ENCODE peak calls at places on chromosomes 4 and X, in seven cellular contexts. C is ovary, W is astrocyte of the spinal cord, I is cardiac muscle cell, D is osteoblast, J is lung, K is esophagus muscularis mucosa. X is an unnamed sample.

GRCh38 chrX:20988118-20988517 is 386.1 kb upstream of the CNKSR2 start:
- DNase-seq in C (no peak), W (peak), I (peak), D (peak), J (no peak), K (no peak), X (no peak)

GRCh38 chrX:130321550-130321949 is 18.2 kb upstream of the SLC25A14 start:
- DNase-seq in C (no peak), W (no peak), I (no peak), D (no peak), J (no peak), K (no peak), X (no peak)

GRCh38 chrX:103453655-103454054 is 65.6 kb downstream of the RAB40A start:
- DNase-seq in C (no peak), W (peak), I (peak), D (no peak), J (no peak), K (no peak), X (no peak)

GRCh38 chrX:79366888-79367749 is at the start of gene ITM2A:
- DNase-seq in C (peak), W (no peak), I (peak), D (no peak), J (no peak), K (no peak), X (peak)

GRCh38 chr4:89308161-89308500 is 531 bp upstream of the GPRIN3 start:
- DNase-seq in C (no peak), W (no peak), I (no peak), D (peak), J (no peak), K (no peak), X (no peak)

GRCh38 chr4:3073158-3074077 is 920 bp downstream of the HTT-AS start:
- DNase-seq in C (peak), W (no peak), I (no peak), D (peak), J (peak), K (no peak), X (no peak)

GRCh38 chr4:102575369-102576129 is 74.4 kb downstream of the NFKB1 start:
- DNase-seq in C (no peak), W (peak), I (no peak), D (no peak), J (no peak), K (no peak), X (no peak)

GRCh38 chr4:30429813-30430466 is 290.2 kb upstream of the PCDH7 start:
- DNase-seq in C (no peak), W (peak), I (peak), D (no peak), J (no peak), K (no peak), X (no peak)

GRCh38 chrX:41127476-41128192 is 42.4 kb downstream of the USP9X start:
- DNase-seq in C (no peak), W (no peak), I (no peak), D (no peak), J (no peak), K (no peak), X (no peak)

GRCh38 chrX:53458082-53458481 is 23.9 kb upstream of the HSD17B10 start:
- DNase-seq in C (no peak), W (no peak), I (peak), D (no peak), J (no peak), K (no peak), X (no peak)

GRCh38 chr4:165922747-165923146 is 49.7 kb downstream of the TLL1 start:
- DNase-seq in C (no peak), W (no peak), I (no peak), D (no peak), J (no peak), K (no peak), X (no peak)

GRCh38 chr4:1246901-1247810 is 1.8 kb downstream of the CTBP1 start:
- DNase-seq in C (peak), W (no peak), I (no peak), D (peak), J (no peak), K (no peak), X (peak)

GRCh38 chr4:153488006-153488718 is 22.0 kb downstream of the TMEM131L start:
- DNase-seq in C (no peak), W (no peak), I (peak), D (no peak), J (peak), K (peak), X (no peak)

GRCh38 chrX:16444353-16444752 is 205.6 kb upstream of the S100G start:
- DNase-seq in C (no peak), W (peak), I (no peak), D (peak), J (no peak), K (no peak), X (peak)

GRCh38 chrX:154721155-154721554 is 29.7 kb downstream of the GAB3 start:
- DNase-seq in C (no peak), W (no peak), I (no peak), D (no peak), J (no peak), K (no peak), X (no peak)

GRCh38 chr4:7815562-7815961 is 124.1 kb downstream of the AFAP1 start:
- DNase-seq in C (no peak), W (peak), I (peak), D (peak), J (no peak), K (no peak), X (peak)

GRCh38 chr4:13364178-13364577 is 120.0 kb downstream of the RAB28 start:
- DNase-seq in C (no peak), W (no peak), I (no peak), D (no peak), J (no peak), K (no peak), X (no peak)

GRCh38 chr4:106063009-106063408 is 167.7 kb downstream of the NPNT start:
- DNase-seq in C (no peak), W (peak), I (peak), D (no peak), J (no peak), K (no peak), X (no peak)

GRCh38 chr4:14446311-14446710 is 556.0 kb upstream of the CPEB2 start:
- DNase-seq in C (no peak), W (peak), I (peak), D (no peak), J (no peak), K (no peak), X (no peak)

GRCh38 chr4:123444298-123444731 is 47.7 kb downstream of the SPRY1 start:
- DNase-seq in C (no peak), W (no peak), I (peak), D (no peak), J (peak), K (no peak), X (peak)

GRCh38 chrX:123267220-123267619 is 83.1 kb downstream of the GRIA3 start:
- DNase-seq in C (no peak), W (peak), I (peak), D (no peak), J (no peak), K (no peak), X (no peak)

GRCh38 chrX:3550160-3550765 is 163.2 kb downstream of the PRKX start:
- DNase-seq in C (no peak), W (no peak), I (peak), D (no peak), J (no peak), K (no peak), X (no peak)

GRCh38 chrX:124557976-124558375 is 211.6 kb downstream of the SH2D1A start:
- DNase-seq in C (no peak), W (no peak), I (no peak), D (no peak), J (no peak), K (no peak), X (no peak)

GRCh38 chrX:124239911-124240310 is 92.5 kb upstream of the TEX13D start:
- DNase-seq in C (no peak), W (no peak), I (no peak), D (no peak), J (no peak), K (no peak), X (no peak)

GRCh38 chr4:86791126-86791525 is 58.1 kb downstream of the SLC10A6 start:
- DNase-seq in C (no peak), W (no peak), I (no peak), D (no peak), J (no peak), K (no peak), X (no peak)

GRCh38 chr4:48112017-48112667 is 21.9 kb downstream of the TXK start:
- DNase-seq in C (no peak), W (peak), I (no peak), D (peak), J (no peak), K (no peak), X (no peak)

GRCh38 chrX:112636951-112637541 is 42.7 kb downstream of the LHFPL1 start:
- DNase-seq in C (no peak), W (peak), I (peak), D (no peak), J (no peak), K (no peak), X (no peak)

GRCh38 chr4:92241094-92241493 is 62.7 kb upstream of the GRID2 start:
- DNase-seq in C (no peak), W (no peak), I (no peak), D (no peak), J (no peak), K (no peak), X (no peak)

GRCh38 chr4:108072300-108072699 is 82.6 kb downstream of the HADH start:
- DNase-seq in C (no peak), W (no peak), I (no peak), D (no peak), J (no peak), K (no peak), X (no peak)

GRCh38 chrX:11073411-11073810 is 37.7 kb upstream of the HCCS start:
- DNase-seq in C (no peak), W (no peak), I (no peak), D (no peak), J (no peak), K (no peak), X (no peak)

GRCh38 chrX:151633157-151633556 is 62.1 kb upstream of the PRRG3 start:
- DNase-seq in C (no peak), W (no peak), I (no peak), D (no peak), J (no peak), K (no peak), X (no peak)

GRCh38 chr4:168708108-168708507 is 211.3 kb downstream of the PALLD start:
- DNase-seq in C (no peak), W (peak), I (no peak), D (no peak), J (no peak), K (no peak), X (no peak)

GRCh38 chr4:2843909-2844584 is 403 bp downstream of the ADD1 start:
- DNase-seq in C (peak), W (peak), I (peak), D (peak), J (peak), K (peak), X (peak)

GRCh38 chr4:169377367-169377766 is 106.6 kb upstream of the SH3RF1 start:
- DNase-seq in C (no peak), W (no peak), I (no peak), D (no peak), J (no peak), K (no peak), X (no peak)

GRCh38 chr4:90183254-90183653 is 56.1 kb downstream of the CCSER1 start:
- DNase-seq in C (no peak), W (no peak), I (no peak), D (no peak), J (no peak), K (no peak), X (no peak)

GRCh38 chrX:43962636-43963035 is 10.6 kb downstream of the NDP start:
- DNase-seq in C (no peak), W (no peak), I (no peak), D (no peak), J (no peak), K (no peak), X (no peak)

GRCh38 chrX:43963726-43964125 is 9.5 kb downstream of the NDP start:
- DNase-seq in C (peak), W (no peak), I (no peak), D (no peak), J (no peak), K (no peak), X (no peak)

GRCh38 chrX:43964936-43965335 is 8.3 kb downstream of the NDP start:
- DNase-seq in C (no peak), W (no peak), I (no peak), D (no peak), J (no peak), K (no peak), X (no peak)

GRCh38 chrX:43958529-43958928 is 14.7 kb downstream of the NDP start:
- DNase-seq in C (no peak), W (peak), I (peak), D (peak), J (no peak), K (no peak), X (no peak)

GRCh38 chrX:43961699-43962098 is 11.5 kb downstream of the NDP start:
- DNase-seq in C (no peak), W (no peak), I (no peak), D (no peak), J (no peak), K (no peak), X (no peak)
- TF ChIP-seq CTCF in C (no peak), W (peak), I (no peak), D (peak), J (no peak), K (no peak), X (peak)

GRCh38 chr4:16267639-16268038 is 41.4 kb upstream of the TAPT1 start:
- DNase-seq in C (no peak), W (no peak), I (no peak), D (no peak), J (peak), K (no peak), X (no peak)

GRCh38 chr4:16265820-16266219 is 39.5 kb upstream of the TAPT1 start:
- DNase-seq in C (no peak), W (no peak), I (no peak), D (no peak), J (peak), K (no peak), X (no peak)

GRCh38 chr4:16269742-16270522 is 43.7 kb upstream of the TAPT1 start:
- DNase-seq in C (no peak), W (peak), I (peak), D (peak), J (no peak), K (no peak), X (no peak)

GRCh38 chr4:16268290-16268689 is 42.0 kb upstream of the TAPT1 start:
- DNase-seq in C (no peak), W (no peak), I (no peak), D (no peak), J (no peak), K (no peak), X (no peak)

DNA sequence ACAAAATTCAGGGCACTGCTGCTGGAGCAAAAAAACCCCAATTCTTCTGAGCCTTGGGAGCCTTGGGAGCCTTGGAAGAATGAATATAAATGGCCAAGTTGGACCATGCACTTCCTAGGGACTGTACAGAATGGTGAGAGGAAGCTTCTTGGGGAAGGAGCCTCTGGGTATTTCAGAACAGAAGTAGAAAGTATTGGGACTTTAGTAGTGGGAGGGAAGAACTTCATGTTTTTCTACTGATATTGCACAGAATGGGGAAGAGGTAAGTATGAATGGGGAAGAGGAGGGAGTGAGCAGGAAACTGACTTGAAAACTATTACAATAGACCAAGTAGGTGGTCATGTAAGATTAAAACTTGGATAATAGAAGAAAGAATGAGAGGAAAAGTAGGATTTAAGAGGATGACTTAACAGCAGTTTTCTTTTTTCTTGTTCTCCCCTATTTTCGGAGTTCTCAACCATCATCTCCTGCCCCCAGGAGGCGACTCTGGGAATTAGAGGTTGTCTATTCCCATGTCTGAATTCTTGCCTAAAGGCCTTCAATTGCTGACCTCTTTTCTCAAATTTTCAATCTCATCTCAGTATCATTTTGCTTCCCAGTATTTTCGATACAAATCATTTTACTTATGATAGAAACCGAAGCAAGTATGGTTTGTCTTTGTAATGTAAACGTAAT is 44.5 kb upstream of the TAPT1 start:
- DNase-seq in C (no peak), W (no peak), I (no peak), D (no peak), J (no peak), K (no peak), X (peak)
- TF ChIP-seq CTCF in C (no peak), W (peak), I (peak), D (peak), J (no peak), K (peak), X (no peak)

GRCh38 chrX:31279359-31279758 is 207.5 kb upstream of the FTHL17 start:
- DNase-seq in C (no peak), W (no peak), I (peak), D (no peak), J (no peak), K (no peak), X (no peak)
- TF ChIP-seq CTCF in C (no peak), W (peak), I (peak), D (peak), J (no peak), K (no peak), X (no peak)

GRCh38 chrX:141183000-141183399 is 6.1 kb upstream of the LDOC1 start:
- DNase-seq in C (no peak), W (no peak), I (no peak), D (no peak), J (no peak), K (no peak), X (no peak)
- TF ChIP-seq CTCF in C (no peak), W (no peak), I (no peak), D (no peak), J (no peak), K (no peak), X (no peak)